ENCODE peak calls at places on chromosomes 11 and 22, in seven cellular contexts. One of them, this sample, is unnamed.

GRCh38 chr11:44400431-44400830 is 90.5 kb upstream of the ALX4 start:
- DNase-seq in CD8-positive, alpha-beta memory T cell: no peak
- DNase-seq in BJ: no peak
- DNase-seq in psoas muscle: no peak
- DNase-seq in adrenal gland: no peak
- DNase-seq in Caco-2: no peak
- DNase-seq in colonic mucosa: no peak
- DNase-seq in this sample: no peak

GRCh38 chr22:38350444-38351359 is 33.5 kb upstream of the CSNK1E start:
- DNase-seq in adrenal gland: no peak
- DNase-seq in Caco-2: no peak
- DNase-seq in psoas muscle: no peak
- DNase-seq in colonic mucosa: no peak
- DNase-seq in CD8-positive, alpha-beta memory T cell: no peak
- DNase-seq in BJ: no peak
- DNase-seq in this sample: no peak

GRCh38 chr22:37526376-37526775 is 7.2 kb upstream of the CARD10 start:
- DNase-seq in psoas muscle: no peak
- DNase-seq in BJ: no peak
- DNase-seq in adrenal gland: peak; percentile 86
- DNase-seq in colonic mucosa: no peak
- DNase-seq in CD8-positive, alpha-beta memory T cell: no peak
- DNase-seq in Caco-2: no peak
- DNase-seq in this sample: no peak

GRCh38 chr11:107017433-107018227 is 646 bp downstream of the GUCY1A2 start:
- DNase-seq in adrenal gland: peak; percentile 44
- DNase-seq in Caco-2: no peak
- DNase-seq in BJ: no peak
- DNase-seq in CD8-positive, alpha-beta memory T cell: no peak
- DNase-seq in psoas muscle: peak; percentile 42
- DNase-seq in colonic mucosa: no peak
- DNase-seq in this sample: peak; percentile 79

GRCh38 chr11:113001709-113002108 is 40.5 kb downstream of the NCAM1 start:
- DNase-seq in psoas muscle: no peak
- DNase-seq in adrenal gland: peak; percentile 42
- DNase-seq in colonic mucosa: no peak
- DNase-seq in BJ: no peak
- DNase-seq in CD8-positive, alpha-beta memory T cell: no peak
- DNase-seq in Caco-2: no peak
- DNase-seq in this sample: no peak

GRCh38 chr11:76588455-76589325 is 81.9 kb downstream of the LRRC32 start:
- DNase-seq in Caco-2: no peak
- DNase-seq in psoas muscle: peak; percentile 58
- DNase-seq in CD8-positive, alpha-beta memory T cell: no peak
- DNase-seq in BJ: no peak
- DNase-seq in adrenal gland: peak; percentile 50
- DNase-seq in colonic mucosa: peak; percentile 62
- DNase-seq in this sample: no peak

GRCh38 chr11:129146196-129146595 is 45.9 kb downstream of the ARHGAP32 start:
- DNase-seq in psoas muscle: no peak
- DNase-seq in adrenal gland: no peak
- DNase-seq in Caco-2: no peak
- DNase-seq in CD8-positive, alpha-beta memory T cell: no peak
- DNase-seq in BJ: no peak
- DNase-seq in colonic mucosa: no peak
- DNase-seq in this sample: no peak

GRCh38 chr11:75603791-75604736 is 42.0 kb downstream of the SERPINH1 start:
- DNase-seq in CD8-positive, alpha-beta memory T cell: no peak
- DNase-seq in BJ: peak; percentile 59
- DNase-seq in psoas muscle: no peak
- DNase-seq in colonic mucosa: no peak
- DNase-seq in adrenal gland: peak; percentile 48
- DNase-seq in Caco-2: no peak
- DNase-seq in this sample: no peak

GRCh38 chr22:27476729-27477128 is 324.8 kb downstream of the MN1 start:
- DNase-seq in psoas muscle: no peak
- DNase-seq in BJ: no peak
- DNase-seq in Caco-2: no peak
- DNase-seq in colonic mucosa: no peak
- DNase-seq in adrenal gland: peak; percentile 72
- DNase-seq in CD8-positive, alpha-beta memory T cell: no peak
- DNase-seq in this sample: no peak

GRCh38 chr11:133897331-133897650 is 52.0 kb upstream of the SPATA19 start:
- DNase-seq in adrenal gland: no peak
- DNase-seq in colonic mucosa: no peak
- DNase-seq in BJ: no peak
- DNase-seq in CD8-positive, alpha-beta memory T cell: no peak
- DNase-seq in psoas muscle: no peak
- DNase-seq in Caco-2: no peak
- DNase-seq in this sample: peak; percentile 65

GRCh38 chr11:130449246-130449990 is 973 bp downstream of the ADAMTS15 start:
- DNase-seq in Caco-2: no peak
- DNase-seq in CD8-positive, alpha-beta memory T cell: no peak
- DNase-seq in adrenal gland: no peak
- DNase-seq in BJ: no peak
- DNase-seq in colonic mucosa: peak; percentile 33
- DNase-seq in psoas muscle: no peak
- DNase-seq in this sample: peak; percentile 81

GRCh38 chr11:97398246-97398645 is 1008.4 kb downstream of the JRKL start:
- DNase-seq in adrenal gland: no peak
- DNase-seq in colonic mucosa: no peak
- DNase-seq in CD8-positive, alpha-beta memory T cell: no peak
- DNase-seq in BJ: no peak
- DNase-seq in Caco-2: no peak
- DNase-seq in psoas muscle: no peak
- DNase-seq in this sample: no peak

GRCh38 chr11:15770798-15771414 is 585.4 kb downstream of the SOX6 start:
- DNase-seq in Caco-2: peak; percentile 48
- DNase-seq in BJ: no peak
- DNase-seq in psoas muscle: peak; percentile 18
- DNase-seq in adrenal gland: peak; percentile 24
- DNase-seq in colonic mucosa: peak; percentile 62
- DNase-seq in CD8-positive, alpha-beta memory T cell: no peak
- DNase-seq in this sample: peak; percentile 57

GRCh38 chr11:85946221-85946620 is 91.0 kb downstream of the CCDC83 start:
- DNase-seq in psoas muscle: no peak
- DNase-seq in colonic mucosa: no peak
- DNase-seq in Caco-2: no peak
- DNase-seq in BJ: no peak
- DNase-seq in adrenal gland: no peak
- DNase-seq in CD8-positive, alpha-beta memory T cell: no peak
- DNase-seq in this sample: no peak

GRCh38 chr11:126318642-126319373 is 14.9 kb downstream of the DCPS start:
- DNase-seq in BJ: peak; percentile 92
- DNase-seq in psoas muscle: no peak
- DNase-seq in colonic mucosa: no peak
- DNase-seq in adrenal gland: no peak
- DNase-seq in CD8-positive, alpha-beta memory T cell: peak; percentile 13
- DNase-seq in Caco-2: no peak
- DNase-seq in this sample: peak; percentile 28

GRCh38 chr11:13346470-13346869 is 68.9 kb downstream of the BMAL1 start:
- DNase-seq in CD8-positive, alpha-beta memory T cell: no peak
- DNase-seq in Caco-2: no peak
- DNase-seq in BJ: no peak
- DNase-seq in colonic mucosa: no peak
- DNase-seq in psoas muscle: no peak
- DNase-seq in adrenal gland: no peak
- DNase-seq in this sample: no peak

GRCh38 chr11:122951231-122951630 is 30.4 kb downstream of the BSX start:
- DNase-seq in psoas muscle: no peak
- DNase-seq in CD8-positive, alpha-beta memory T cell: no peak
- DNase-seq in colonic mucosa: no peak
- DNase-seq in Caco-2: no peak
- DNase-seq in adrenal gland: no peak
- DNase-seq in BJ: no peak
- DNase-seq in this sample: no peak

GRCh38 chr11:70428701-70429427 is 30.5 kb downstream of the CTTN start:
- DNase-seq in CD8-positive, alpha-beta memory T cell: no peak
- DNase-seq in Caco-2: no peak
- DNase-seq in psoas muscle: no peak
- DNase-seq in colonic mucosa: no peak
- DNase-seq in adrenal gland: no peak
- DNase-seq in BJ: no peak
- DNase-seq in this sample: no peak

GRCh38 chr11:70429428-70429705 is 31.0 kb downstream of the CTTN start:
- DNase-seq in psoas muscle: no peak
- DNase-seq in adrenal gland: no peak
- DNase-seq in colonic mucosa: no peak
- DNase-seq in BJ: no peak
- DNase-seq in CD8-positive, alpha-beta memory T cell: no peak
- DNase-seq in Caco-2: no peak
- DNase-seq in this sample: no peak

GRCh38 chr11:70431611-70432010 is 33.3 kb downstream of the CTTN start:
- DNase-seq in CD8-positive, alpha-beta memory T cell: no peak
- DNase-seq in Caco-2: no peak
- DNase-seq in adrenal gland: no peak
- DNase-seq in colonic mucosa: no peak
- DNase-seq in psoas muscle: no peak
- DNase-seq in BJ: no peak
- DNase-seq in this sample: no peak

GRCh38 chr11:70430671-70431574 is 32.6 kb downstream of the CTTN start:
- DNase-seq in Caco-2: no peak
- DNase-seq in BJ: no peak
- DNase-seq in adrenal gland: no peak
- DNase-seq in CD8-positive, alpha-beta memory T cell: no peak
- DNase-seq in colonic mucosa: no peak
- DNase-seq in psoas muscle: no peak
- DNase-seq in this sample: no peak

DNA sequence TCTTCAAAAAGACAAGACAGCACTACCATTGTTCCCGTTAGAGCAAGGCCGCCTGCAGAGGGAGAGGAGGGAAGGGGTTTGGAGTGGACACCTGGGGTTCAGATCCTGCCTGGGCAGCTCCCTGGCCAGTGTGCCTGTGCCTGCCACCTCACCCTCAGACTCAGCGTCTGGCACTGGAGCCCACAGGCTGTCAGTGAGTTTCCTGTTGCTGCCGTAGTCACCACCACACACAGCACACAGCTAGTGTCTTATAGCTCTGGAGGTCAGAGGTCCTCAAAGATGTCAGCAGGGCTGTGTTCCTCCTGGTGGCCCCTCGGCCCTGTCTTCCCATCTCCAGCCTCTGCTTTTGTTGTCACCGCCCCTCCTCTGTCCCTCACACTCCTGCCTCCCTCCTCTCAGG is 31.8 kb downstream of the CTTN start:
- DNase-seq in adrenal gland: no peak
- DNase-seq in BJ: no peak
- DNase-seq in CD8-positive, alpha-beta memory T cell: no peak
- DNase-seq in Caco-2: no peak
- DNase-seq in psoas muscle: no peak
- DNase-seq in colonic mucosa: no peak
- DNase-seq in this sample: no peak
- H3K36me3 ChIP-seq in adrenal gland: peaks cover 94% of the 10 kb centered on the region
- H3K36me3 ChIP-seq in BJ: peaks cover 64% of the 10 kb centered on the region
- H3K36me3 ChIP-seq in CD8-positive, alpha-beta memory T cell: no peaks in the 10 kb centered on the region
- H3K36me3 ChIP-seq in Caco-2: peaks cover 13% of the 10 kb centered on the region
- H3K36me3 ChIP-seq in psoas muscle: peaks cover 5% of the 10 kb centered on the region
- H3K36me3 ChIP-seq in colonic mucosa: peaks cover 29% of the 10 kb centered on the region
- H3K36me3 ChIP-seq in this sample: peaks cover 5% of the 10 kb centered on the region

DNA sequence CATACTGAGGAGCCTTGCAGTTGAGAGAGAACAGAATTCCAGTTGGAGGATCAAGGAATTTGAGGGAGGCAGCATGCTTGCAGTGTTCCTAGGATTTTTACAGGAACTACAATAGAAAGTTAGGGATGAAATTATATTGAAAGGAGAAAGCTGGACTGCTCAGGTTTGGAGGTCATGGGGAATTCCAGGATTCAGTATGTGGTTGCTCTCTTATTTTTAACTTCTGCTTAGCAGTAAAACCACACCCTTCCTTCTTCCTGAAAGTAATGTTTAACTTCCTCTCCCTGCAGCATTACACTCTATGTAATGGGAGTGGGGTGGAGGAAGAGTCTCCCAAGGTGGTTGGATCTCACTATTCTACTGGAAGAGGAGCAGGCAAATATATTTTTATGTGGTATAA is 31.3 kb downstream of the CTNND1 start:
- DNase-seq in adrenal gland: no peak
- DNase-seq in CD8-positive, alpha-beta memory T cell: peak; percentile 16
- DNase-seq in Caco-2: no peak
- DNase-seq in BJ: no peak
- DNase-seq in colonic mucosa: peak; percentile 42
- DNase-seq in psoas muscle: no peak
- DNase-seq in this sample: no peak
- H3K4me3 ChIP-seq in adrenal gland: no peak overlapping the region
- H3K4me3 ChIP-seq in CD8-positive, alpha-beta memory T cell: peak overlapping the region; percentile 52
- H3K4me3 ChIP-seq in Caco-2: no peak overlapping the region
- H3K4me3 ChIP-seq in BJ: no peak overlapping the region
- H3K4me3 ChIP-seq in colonic mucosa: no peak overlapping the region
- H3K4me3 ChIP-seq in psoas muscle: peak overlapping the region; percentile 33
- H3K4me3 ChIP-seq in this sample: no peak overlapping the region

DNA sequence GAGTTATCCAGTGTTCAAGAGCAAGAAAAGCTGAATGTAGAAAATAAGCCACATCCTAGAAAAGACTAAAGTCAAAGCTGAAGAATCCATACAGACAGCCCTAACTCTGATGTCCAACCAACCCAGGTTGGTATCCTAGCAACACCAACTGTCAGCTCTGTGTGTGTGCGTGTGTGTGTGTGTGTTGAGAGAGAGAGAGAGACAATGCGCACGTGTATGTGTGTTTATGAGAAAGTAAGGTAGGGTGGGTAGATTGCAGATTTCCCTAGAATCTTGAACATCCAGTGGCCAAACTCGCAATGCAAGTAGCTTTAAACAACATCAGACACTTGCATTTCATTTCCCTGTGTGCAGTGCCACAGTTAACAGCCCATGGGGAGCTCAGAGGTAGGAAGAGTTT is 274.9 kb downstream of the FAM181B start:
- DNase-seq in psoas muscle: no peak
- DNase-seq in Caco-2: no peak
- DNase-seq in CD8-positive, alpha-beta memory T cell: no peak
- DNase-seq in BJ: no peak
- DNase-seq in colonic mucosa: no peak
- DNase-seq in adrenal gland: no peak
- DNase-seq in this sample: no peak
- H3K27me3 ChIP-seq in psoas muscle: no peaks in the 10 kb centered on the region
- H3K27me3 ChIP-seq in Caco-2: no peaks in the 10 kb centered on the region
- H3K27me3 ChIP-seq in CD8-positive, alpha-beta memory T cell: no peaks in the 10 kb centered on the region
- H3K27me3 ChIP-seq in BJ: no peaks in the 10 kb centered on the region
- H3K27me3 ChIP-seq in colonic mucosa: no peaks in the 10 kb centered on the region
- H3K27me3 ChIP-seq in adrenal gland: no peaks in the 10 kb centered on the region
- H3K27me3 ChIP-seq in this sample: no peaks in the 10 kb centered on the region

GRCh38 chr11:68064876-68065275 is 26.1 kb downstream of the TCIRG1 start:
- DNase-seq in CD8-positive, alpha-beta memory T cell: no peak
- DNase-seq in colonic mucosa: no peak
- DNase-seq in adrenal gland: no peak
- DNase-seq in Caco-2: no peak
- DNase-seq in BJ: no peak
- DNase-seq in psoas muscle: no peak
- DNase-seq in this sample: no peak

GRCh38 chr11:68065841-68066240 is 27.0 kb downstream of the TCIRG1 start:
- DNase-seq in CD8-positive, alpha-beta memory T cell: no peak
- DNase-seq in adrenal gland: no peak
- DNase-seq in Caco-2: no peak
- DNase-seq in psoas muscle: no peak
- DNase-seq in colonic mucosa: no peak
- DNase-seq in BJ: no peak
- DNase-seq in this sample: no peak

GRCh38 chr11:68071281-68072048 is 32.6 kb downstream of the TCIRG1 start:
- DNase-seq in adrenal gland: no peak
- DNase-seq in Caco-2: no peak
- DNase-seq in BJ: no peak
- DNase-seq in colonic mucosa: no peak
- DNase-seq in psoas muscle: no peak
- DNase-seq in CD8-positive, alpha-beta memory T cell: no peak
- DNase-seq in this sample: no peak

GRCh38 chr11:68067991-68068390 is 29.2 kb downstream of the TCIRG1 start:
- DNase-seq in BJ: no peak
- DNase-seq in Caco-2: no peak
- DNase-seq in CD8-positive, alpha-beta memory T cell: no peak
- DNase-seq in psoas muscle: no peak
- DNase-seq in colonic mucosa: no peak
- DNase-seq in adrenal gland: no peak
- DNase-seq in this sample: no peak

GRCh38 chr11:68066742-68067141 is 27.9 kb downstream of the TCIRG1 start:
- DNase-seq in colonic mucosa: no peak
- DNase-seq in Caco-2: no peak
- DNase-seq in psoas muscle: no peak
- DNase-seq in BJ: no peak
- DNase-seq in CD8-positive, alpha-beta memory T cell: no peak
- DNase-seq in adrenal gland: no peak
- DNase-seq in this sample: no peak
- H3K36me3 ChIP-seq in colonic mucosa: peaks cover 5% of the 10 kb centered on the region
- H3K36me3 ChIP-seq in Caco-2: peaks cover 14% of the 10 kb centered on the region
- H3K36me3 ChIP-seq in psoas muscle: peaks cover 11% of the 10 kb centered on the region
- H3K36me3 ChIP-seq in BJ: peaks cover 7% of the 10 kb centered on the region
- H3K36me3 ChIP-seq in CD8-positive, alpha-beta memory T cell: no peaks in the 10 kb centered on the region
- H3K36me3 ChIP-seq in adrenal gland: peaks cover 91% of the 10 kb centered on the region
- H3K36me3 ChIP-seq in this sample: no peaks in the 10 kb centered on the region